ENCODE peak calls at places on chromosome 20, in eight cellular contexts. O, A, T, B, Z, G, R and W are unnamed samples.

GRCh38 chr20:55095745-55096450 is 620.5 kb downstream of the DOK5 start:
- DNase-seq in O (no peak), A (no peak), T (no peak), B (no peak), Z (no peak), G (no peak), R (no peak), W (no peak)

GRCh38 chr20:61742097-61742805 is 323.4 kb downstream of the TAF4 start:
- DNase-seq in O (no peak), A (no peak), T (no peak), B (no peak), Z (no peak), G (no peak), R (no peak), W (no peak)

GRCh38 chr20:49398401-49399144 is 83.9 kb downstream of the KCNB1 start:
- DNase-seq in O (no peak), A (no peak), T (no peak), B (no peak), Z (no peak), G (no peak), R (no peak), W (no peak)

GRCh38 chr20:57412347-57413029 is 21.3 kb downstream of the RBM38 start:
- DNase-seq in O (no peak), A (no peak), T (no peak), B (no peak), Z (no peak), G (peak), R (no peak), W (no peak)

GRCh38 chr20:1964659-1965405 is 29.0 kb downstream of the PDYN start:
- DNase-seq in O (no peak), A (no peak), T (no peak), B (no peak), Z (no peak), G (no peak), R (no peak), W (no peak)

GRCh38 chr20:48831702-48832422 is 4.1 kb upstream of the PREX1 start:
- DNase-seq in O (peak), A (no peak), T (no peak), B (no peak), Z (no peak), G (no peak), R (peak), W (no peak)

GRCh38 chr20:13930246-13930645 is 60.2 kb downstream of the SEL1L2 start:
- DNase-seq in O (no peak), A (no peak), T (no peak), B (no peak), Z (no peak), G (peak), R (no peak), W (no peak)

GRCh38 chr20:25050082-25050481 is 7.9 kb downstream of the ACSS1 start:
- DNase-seq in O (no peak), A (no peak), T (no peak), B (no peak), Z (no peak), G (no peak), R (no peak), W (no peak)

GRCh38 chr20:46951405-46951804 is 56.8 kb downstream of the EYA2 start:
- DNase-seq in O (no peak), A (no peak), T (no peak), B (no peak), Z (no peak), G (no peak), R (peak), W (no peak)

GRCh38 chr20:47540443-47541354 is 39.0 kb downstream of the NCOA3 start:
- DNase-seq in O (peak), A (no peak), T (no peak), B (no peak), Z (no peak), G (no peak), R (peak), W (no peak)

GRCh38 chr20:53279735-53280134 is 307.6 kb downstream of the TSHZ2 start:
- DNase-seq in O (no peak), A (no peak), T (no peak), B (no peak), Z (no peak), G (no peak), R (no peak), W (no peak)

GRCh38 chr20:63186528-63187316 is 29.2 kb downstream of the YTHDF1 start:
- DNase-seq in O (no peak), A (no peak), T (no peak), B (no peak), Z (no peak), G (no peak), R (peak), W (no peak)

GRCh38 chr20:32960849-32961731 is 43.1 kb downstream of the SUN5 start:
- DNase-seq in O (no peak), A (no peak), T (no peak), B (no peak), Z (no peak), G (no peak), R (peak), W (no peak)

GRCh38 chr20:49381558-49382493 is 100.6 kb downstream of the KCNB1 start:
- DNase-seq in O (no peak), A (no peak), T (peak), B (no peak), Z (no peak), G (no peak), R (no peak), W (no peak)

GRCh38 chr20:57264908-57265648 is 1.4 kb downstream of the BMP7 start:
- DNase-seq in O (no peak), A (peak), T (no peak), B (no peak), Z (no peak), G (no peak), R (no peak), W (no peak)

GRCh38 chr20:4449977-4450715 is 271.6 kb upstream of the PRND start:
- DNase-seq in O (peak), A (no peak), T (no peak), B (no peak), Z (no peak), G (no peak), R (no peak), W (no peak)

GRCh38 chr20:47174844-47175243 is 181.7 kb downstream of the ZMYND8 start:
- DNase-seq in O (no peak), A (no peak), T (no peak), B (no peak), Z (no peak), G (no peak), R (no peak), W (no peak)

GRCh38 chr20:44601801-44602204 is 19.4 kb downstream of the PKIG start:
- DNase-seq in O (no peak), A (no peak), T (no peak), B (no peak), Z (no peak), G (no peak), R (peak), W (no peak)

GRCh38 chr20:59006167-59006863 is 739 bp downstream of the CTSZ start:
- DNase-seq in O (no peak), A (no peak), T (no peak), B (no peak), Z (no peak), G (peak), R (peak), W (no peak)

GRCh38 chr20:50120935-50121693 is 8.2 kb upstream of the UBE2V1 start:
- DNase-seq in O (peak), A (no peak), T (peak), B (no peak), Z (peak), G (peak), R (peak), W (no peak)

GRCh38 chr20:25275813-25276532 is 28.1 kb downstream of the PYGB start:
- DNase-seq in O (no peak), A (no peak), T (peak), B (no peak), Z (no peak), G (no peak), R (no peak), W (no peak)

GRCh38 chr20:49759266-49759950 is 45.7 kb upstream of the B4GALT5 start:
- DNase-seq in O (no peak), A (no peak), T (no peak), B (no peak), Z (no peak), G (no peak), R (no peak), W (no peak)